ENCODE peak calls at places on chromosome 22, in four cellular contexts. O is AG04450, D is heart left ventricle, I is gastrocnemius medialis. U is an unnamed sample.

GRCh38 chr22:17846326-17846992 is 72.2 kb upstream of the BID start:
- DNase-seq in O (no peak), D (no peak), I (no peak), U (no peak)

GRCh38 chr22:19810381-19811141 is 44.1 kb downstream of the GNB1L start:
- DNase-seq in O (peak), D (no peak), I (no peak), U (no peak)

GRCh38 chr22:43237280-43237679 is 50.3 kb upstream of the TTLL12 start:
- DNase-seq in O (no peak), D (no peak), I (no peak), U (no peak)

GRCh38 chr22:46053563-46054090 is 76.7 kb upstream of the WNT7B start:
- DNase-seq in O (no peak), D (peak), I (no peak), U (no peak)

GRCh38 chr22:33873186-33873585 is 47.1 kb downstream of the LARGE1 start:
- DNase-seq in O (no peak), D (peak), I (peak), U (peak)

GRCh38 chr22:49021926-49022815 is 805.5 kb downstream of the BRD1 start:
- DNase-seq in O (no peak), D (no peak), I (no peak), U (no peak)

GRCh38 chr22:20247608-20248171 is 20.4 kb downstream of the RTN4R start:
- DNase-seq in O (no peak), D (no peak), I (no peak), U (no peak)

GRCh38 chr22:47124451-47124881 is 362.0 kb downstream of the TBC1D22A start:
- DNase-seq in O (no peak), D (no peak), I (no peak), U (no peak)

GRCh38 chr22:31106001-31106571 is 1.3 kb downstream of the SELENOM start:
- DNase-seq in O (no peak), D (no peak), I (no peak), U (no peak)

GRCh38 chr22:49453816-49454215 is 373.9 kb downstream of the BRD1 start:
- DNase-seq in O (no peak), D (no peak), I (no peak), U (no peak)

GRCh38 chr22:29912605-29913398 is 29.8 kb downstream of the MTMR3 start:
- DNase-seq in O (peak), D (peak), I (no peak), U (no peak)

GRCh38 chr22:48574776-48575566 is 1252.7 kb downstream of the BRD1 start:
- DNase-seq in O (no peak), D (peak), I (no peak), U (no peak)

GRCh38 chr22:22753526-22754267 is 109.3 kb downstream of the GGTLC2 start:
- DNase-seq in O (no peak), D (peak), I (no peak), U (no peak)

GRCh38 chr22:24834845-24835570 is 29.0 kb downstream of the SGSM1 start:
- DNase-seq in O (no peak), D (no peak), I (no peak), U (no peak)

GRCh38 chr22:45036154-45036553 is 26.3 kb upstream of the PHF21B start:
- DNase-seq in O (no peak), D (no peak), I (no peak), U (no peak)

GRCh38 chr22:20803696-20804324 is 29.9 kb downstream of the SERPIND1 start:
- DNase-seq in O (peak), D (no peak), I (no peak), U (no peak)

GRCh38 chr22:46425011-46425410 is 89.5 kb downstream of the TRMU start:
- DNase-seq in O (no peak), D (no peak), I (no peak), U (no peak)

GRCh38 chr22:19295733-19296132 is 4.2 kb upstream of the CLTCL1 start:
- DNase-seq in O (no peak), D (no peak), I (no peak), U (no peak)

GRCh38 chr22:48693377-48694135 is 1134.1 kb downstream of the BRD1 start:
- DNase-seq in O (no peak), D (no peak), I (no peak), U (no peak)

GRCh38 chr22:24146791-24147353 is 34.4 kb upstream of the SUSD2 start:
- DNase-seq in O (peak), D (peak), I (peak), U (no peak)

GRCh38 chr22:44621401-44622146 is 80.4 kb upstream of the PRR5 start:
- DNase-seq in O (no peak), D (no peak), I (no peak), U (no peak)

GRCh38 chr22:44590291-44590690 is 92.3 kb upstream of the RTL6 start:
- DNase-seq in O (no peak), D (no peak), I (no peak), U (no peak)

GRCh38 chr22:11629661-11630385 is 3898.2 kb upstream of the OR11H1 start:
- DNase-seq in O (no peak), D (no peak), I (no peak), U (no peak)

GRCh38 chr22:17133137-17133536 is 12.0 kb upstream of the TMEM121B start:
- DNase-seq in O (no peak), D (no peak), I (no peak), U (no peak)

GRCh38 chr22:49340406-49340805 is 487.3 kb downstream of the BRD1 start:
- DNase-seq in O (no peak), D (no peak), I (no peak), U (peak)

GRCh38 chr22:21698430-21699329 is 32.9 kb downstream of the PPIL2 start:
- DNase-seq in O (no peak), D (peak), I (peak), U (peak)

GRCh38 chr22:23497016-23497885 is 82.8 kb downstream of the IGLL1 start:
- DNase-seq in O (no peak), D (no peak), I (no peak), U (no peak)

GRCh38 chr22:25027959-25028840 is 75.7 kb downstream of the KIAA1671 start:
- DNase-seq in O (no peak), D (peak), I (no peak), U (no peak)

GRCh38 chr22:37192741-37193140 is 4.7 kb upstream of the C1QTNF6 start:
- DNase-seq in O (no peak), D (no peak), I (no peak), U (no peak)
- H3K27ac ChIP-seq in O (no peak), D (no peak), I (no peak), U (peak)

GRCh38 chr22:41344189-41344788 is 37.5 kb upstream of the TEF start:
- DNase-seq in O (no peak), D (no peak), I (no peak), U (no peak)

GRCh38 chr22:41350087-41350486 is 31.7 kb upstream of the TEF start:
- DNase-seq in O (no peak), D (no peak), I (no peak), U (no peak)

GRCh38 chr22:41348964-41349484 is 32.7 kb upstream of the TEF start:
- DNase-seq in O (no peak), D (no peak), I (no peak), U (no peak)

GRCh38 chr22:41345807-41346335 is 35.9 kb upstream of the TEF start:
- DNase-seq in O (no peak), D (no peak), I (no peak), U (no peak)

DNA sequence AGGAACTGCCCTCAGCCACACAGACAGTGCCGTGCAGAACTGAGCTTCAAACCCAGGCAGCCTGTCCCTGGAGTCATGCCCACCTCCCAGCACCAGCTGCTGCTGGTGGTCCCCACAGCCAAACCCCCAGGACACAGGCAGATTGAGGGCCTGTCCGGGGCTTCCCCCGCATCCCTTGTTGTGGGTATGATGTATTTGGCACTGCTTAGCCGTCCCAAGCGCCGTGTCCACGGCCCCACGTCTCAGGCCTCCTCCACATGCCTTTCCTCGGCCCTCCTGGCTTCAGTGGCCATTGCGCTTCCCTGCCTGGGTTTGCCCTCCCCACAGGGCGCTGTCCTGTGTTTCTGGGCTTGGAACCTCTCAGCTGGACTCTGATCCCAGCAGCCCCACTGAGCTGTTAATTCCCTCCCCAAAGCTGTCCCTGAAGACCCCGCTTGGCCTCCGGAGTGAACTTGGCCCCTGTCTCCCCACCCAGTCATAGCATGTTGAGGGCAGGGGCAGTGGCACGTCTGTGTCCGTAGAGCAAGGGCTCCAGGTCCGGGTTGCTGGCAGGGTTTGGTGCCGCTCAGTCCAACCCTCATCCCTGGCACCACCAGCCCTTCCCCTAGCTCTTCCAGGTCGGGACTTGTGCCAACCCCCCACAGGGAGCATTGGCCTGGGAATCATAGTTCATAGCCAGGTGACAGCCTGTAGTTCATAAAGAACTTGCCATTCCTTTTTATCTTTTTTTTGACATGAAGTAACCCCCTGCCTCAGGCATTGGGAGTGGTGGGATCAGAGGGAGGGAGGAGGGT is 34.5 kb upstream of the TEF start:
- DNase-seq in O (no peak), D (no peak), I (no peak), U (no peak)
- H3K27ac ChIP-seq in O (no peak), D (no peak), I (no peak), U (no peak)

GRCh38 chr22:32661737-32662586 is 139.5 kb upstream of the TIMP3 start:
- DNase-seq in O (no peak), D (no peak), I (no peak), U (no peak)
- H3K27ac ChIP-seq in O (peak), D (no peak), I (no peak), U (peak)

GRCh38 chr22:35598396-35598710 is 18.8 kb downstream of the MB start:
- DNase-seq in O (no peak), D (no peak), I (no peak), U (no peak)

GRCh38 chr22:35599364-35599763 is 17.8 kb downstream of the MB start:
- DNase-seq in O (no peak), D (no peak), I (no peak), U (no peak)

GRCh38 chr22:35597692-35598395 is 19.3 kb downstream of the MB start:
- DNase-seq in O (no peak), D (no peak), I (no peak), U (no peak)

GRCh38 chr22:35594686-35595085 is 22.4 kb downstream of the MB start:
- DNase-seq in O (no peak), D (no peak), I (no peak), U (no peak)

DNA sequence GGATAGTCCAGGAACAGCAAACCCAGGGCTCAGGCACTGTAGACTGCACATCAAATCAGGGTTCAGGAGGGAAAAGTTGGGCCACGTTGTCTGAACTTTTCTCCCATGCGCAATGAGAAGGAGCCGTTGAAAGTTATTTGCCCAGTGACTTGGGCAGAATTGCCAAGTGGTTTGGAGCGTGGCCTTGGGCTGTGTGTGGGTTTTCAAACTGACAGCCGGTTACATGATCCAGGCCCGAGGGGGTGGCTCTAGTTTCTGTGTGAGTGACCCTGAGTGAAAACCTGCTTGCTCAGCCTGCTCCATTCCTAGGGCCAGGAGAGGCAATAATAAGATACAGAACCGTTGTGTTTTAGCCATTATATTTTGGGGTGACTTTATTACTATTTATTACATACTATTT is 20.3 kb downstream of the MB start:
- DNase-seq in O (no peak), D (peak), I (peak), U (no peak)
- H3K27ac ChIP-seq in O (no peak), D (peak), I (peak), U (peak)

GRCh38 chr22:27292542-27293298 is 508.8 kb downstream of the MN1 start:
- DNase-seq in O (no peak), D (no peak), I (no peak), U (no peak)
- H3K27ac ChIP-seq in O (no peak), D (no peak), I (no peak), U (no peak)

GRCh38 chr22:39125622-39126021 is 26.9 kb downstream of the CBX7 start:
- DNase-seq in O (no peak), D (no peak), I (no peak), U (no peak)
- H3K27ac ChIP-seq in O (no peak), D (no peak), I (no peak), U (no peak)

GRCh38 chr22:50702261-50702671 is 29.6 kb downstream of the SHANK3 start:
- DNase-seq in O (no peak), D (no peak), I (no peak), U (no peak)
- H3K27ac ChIP-seq in O (no peak), D (no peak), I (no peak), U (no peak)

U was measured in right atrium auricular region.